ENCODE peak calls at places on chromosomes 1 and 21, in eight cellular contexts. M, E, Z, C, X, V, T and Y are unnamed samples.

GRCh38 chr1:55696181-55696580 is 481.0 kb upstream of the USP24 start:
- DNase-seq in T (no peak), V (no peak), Z (peak; percentile 46), X (no peak), C (no peak), E (no peak), M (no peak), Y (peak; percentile 76)

GRCh38 chr1:24108334-24109165 is 3.4 kb downstream of the MYOM3 start:
- DNase-seq in E (peak; percentile 63), T (no peak), X (no peak), M (no peak), C (no peak), V (no peak), Z (peak; percentile 89), Y (peak; percentile 78)

GRCh38 chr1:109765483-109765815 is 1.7 kb upstream of the EPS8L3 start:
- DNase-seq in M (no peak), C (no peak), X (no peak), T (no peak), V (no peak), Z (no peak), E (no peak), Y (no peak)

GRCh38 chr1:167103236-167103894 is 9.5 kb downstream of the STYXL2 start:
- DNase-seq in T (no peak), V (no peak), E (no peak), C (no peak), X (peak; percentile 98), Z (no peak), M (no peak), Y (no peak)

GRCh38 chr1:162696286-162696862 is 64.1 kb downstream of the DDR2 start:
- DNase-seq in X (peak; percentile 98), V (peak; percentile 94), E (no peak), C (no peak), Z (peak; percentile 49), M (peak; percentile 64), T (no peak), Y (peak; percentile 70)

GRCh38 chr1:9825101-9826074 is 1.6 kb upstream of the CLSTN1 start:
- DNase-seq in C (no peak), V (peak; percentile 22), Z (peak; percentile 78), E (peak; percentile 86), M (peak; percentile 97), X (peak; percentile 85), T (peak; percentile 18), Y (peak; percentile 72)

GRCh38 chr1:15427280-15427666 is 11.0 kb upstream of the CTRC start:
- DNase-seq in C (no peak), X (no peak), T (no peak), Z (no peak), E (no peak), V (no peak), M (no peak), Y (no peak)

GRCh38 chr21:43697758-43698643 is 20.9 kb upstream of the PDXK start:
- DNase-seq in Z (no peak), C (no peak), E (no peak), V (no peak), X (no peak), M (no peak), T (no peak), Y (no peak)

GRCh38 chr1:14238472-14239059 is 359.9 kb upstream of the KAZN start:
- DNase-seq in Z (no peak), X (no peak), V (no peak), T (no peak), E (no peak), C (no peak), M (no peak), Y (no peak)

GRCh38 chr1:20992327-20993056 is 184.2 kb downstream of the EIF4G3 start:
- DNase-seq in M (no peak), Z (no peak), E (no peak), V (no peak), T (no peak), C (no peak), X (no peak), Y (peak; percentile 15)

GRCh38 chr1:19342077-19342775 is 30.1 kb downstream of the SLC66A1 start:
- DNase-seq in M (peak; percentile 45), X (no peak), V (no peak), T (no peak), Z (no peak), E (no peak), C (no peak), Y (no peak)

GRCh38 chr1:76337777-76338176 is 263.2 kb downstream of the ST6GALNAC3 start:
- DNase-seq in C (no peak), T (no peak), Z (no peak), M (no peak), X (peak; percentile 9), V (no peak), E (no peak), Y (no peak)

GRCh38 chr1:211985556-211986264 is 49.6 kb downstream of the INTS7 start:
- DNase-seq in X (no peak), Z (no peak), E (no peak), M (no peak), V (no peak), T (no peak), C (no peak), Y (no peak)

GRCh38 chr1:100184536-100184935 is 6.5 kb upstream of the LRRC39 start:
- DNase-seq in E (no peak), X (peak; percentile 5), C (no peak), M (no peak), V (no peak), Z (no peak), T (no peak), Y (no peak)

GRCh38 chr1:204692852-204693356 is 7.4 kb upstream of the LRRN2 start:
- DNase-seq in C (no peak), Z (no peak), E (no peak), X (no peak), M (no peak), V (no peak), T (no peak), Y (no peak)

GRCh38 chr21:20527691-20528090 is 470.5 kb upstream of the NCAM2 start:
- DNase-seq in Z (no peak), E (no peak), C (no peak), M (no peak), T (no peak), X (peak; percentile 81), V (peak; percentile 27), Y (no peak)

GRCh38 chr1:20216574-20216973 is 30.3 kb upstream of the PLA2G2C start:
- DNase-seq in T (no peak), M (no peak), E (no peak), V (peak; percentile 13), C (peak; percentile 39), Z (no peak), X (peak; percentile 43), Y (no peak)

GRCh38 chr1:101314244-101314643 is 77.4 kb downstream of the S1PR1 start:
- DNase-seq in X (no peak), C (no peak), E (no peak), V (no peak), Z (no peak), M (no peak), T (no peak), Y (peak; percentile 26)

GRCh38 chr1:94417962-94418663 is at the start of gene ABCD3:
- DNase-seq in X (peak; percentile 96), E (peak; percentile 68), Z (peak; percentile 92), M (peak; percentile 96), T (peak; percentile 94), C (peak; percentile 73), V (peak; percentile 97), Y (peak; percentile 97)

GRCh38 chr1:156423422-156424352 is 54.7 kb downstream of the RHBG start:
- DNase-seq in M (no peak), C (no peak), X (no peak), T (no peak), E (no peak), Z (no peak), V (no peak), Y (no peak)

GRCh38 chr1:170114916-170115315 is 30.8 kb upstream of the NTMT2 start:
- DNase-seq in Z (peak; percentile 10), V (no peak), C (no peak), M (no peak), E (no peak), X (no peak), T (no peak), Y (peak; percentile 19)

GRCh38 chr1:205259361-205259832 is 31.7 kb downstream of the TMCC2 start:
- DNase-seq in C (no peak), X (no peak), T (no peak), M (no peak), V (no peak), E (no peak), Z (no peak), Y (no peak)